ENCODE peak calls at places on chromosomes 12 and 14, in four cellular contexts. One of them, this sample, is unnamed.

GRCh38 chr12:112170376-112170775 is 45.0 kb downstream of the TRAFD1 start:
- DNase-seq in breast epithelium: no peak
- DNase-seq in NCI-H524: no peak
- DNase-seq in Kasumi-1: peak
- DNase-seq in this sample: peak

GRCh38 chr12:57620936-57621496 is 9.8 kb downstream of the ARHGEF25 start:
- DNase-seq in NCI-H524: no peak
- DNase-seq in Kasumi-1: no peak
- DNase-seq in breast epithelium: no peak
- DNase-seq in this sample: no peak

GRCh38 chr14:74974364-74975058 is 19.1 kb upstream of the PGF start:
- DNase-seq in NCI-H524: no peak
- DNase-seq in breast epithelium: no peak
- DNase-seq in Kasumi-1: no peak
- DNase-seq in this sample: no peak

GRCh38 chr14:87617079-87617478 is 375.9 kb downstream of the GALC start:
- DNase-seq in Kasumi-1: peak
- DNase-seq in NCI-H524: no peak
- DNase-seq in breast epithelium: no peak
- DNase-seq in this sample: no peak

GRCh38 chr14:64450255-64450654 is 15.0 kb upstream of the AKAP5 start:
- DNase-seq in Kasumi-1: no peak
- DNase-seq in breast epithelium: no peak
- DNase-seq in NCI-H524: no peak
- DNase-seq in this sample: no peak

GRCh38 chr12:48997719-48998496 is 1.3 kb downstream of the DDN start:
- DNase-seq in NCI-H524: no peak
- DNase-seq in breast epithelium: no peak
- DNase-seq in Kasumi-1: no peak
- DNase-seq in this sample: peak

GRCh38 chr14:70882771-70883492 is 24.3 kb upstream of the PCNX1 start:
- DNase-seq in breast epithelium: no peak
- DNase-seq in Kasumi-1: peak
- DNase-seq in NCI-H524: no peak
- DNase-seq in this sample: no peak

GRCh38 chr12:44227601-44228000 is 391.7 kb downstream of the TMEM117 start:
- DNase-seq in NCI-H524: no peak
- DNase-seq in Kasumi-1: no peak
- DNase-seq in breast epithelium: no peak
- DNase-seq in this sample: no peak

GRCh38 chr14:87005336-87005735 is 987.6 kb downstream of the GALC start:
- DNase-seq in Kasumi-1: no peak
- DNase-seq in breast epithelium: no peak
- DNase-seq in NCI-H524: no peak
- DNase-seq in this sample: no peak

GRCh38 chr12:113131556-113131955 is 4.0 kb downstream of the RASAL1 start:
- DNase-seq in breast epithelium: no peak
- DNase-seq in Kasumi-1: no peak
- DNase-seq in NCI-H524: no peak
- DNase-seq in this sample: no peak

GRCh38 chr12:57868870-57869609 is 22.5 kb upstream of the CTDSP2 start:
- DNase-seq in breast epithelium: no peak
- DNase-seq in NCI-H524: peak
- DNase-seq in Kasumi-1: no peak
- DNase-seq in this sample: no peak

GRCh38 chr14:24389266-24389855 is 9.4 kb upstream of the NYNRIN start:
- DNase-seq in Kasumi-1: no peak
- DNase-seq in NCI-H524: no peak
- DNase-seq in breast epithelium: no peak
- DNase-seq in this sample: no peak

GRCh38 chr12:102169922-102170698 is 27.5 kb downstream of the PMCH start:
- DNase-seq in breast epithelium: no peak
- DNase-seq in Kasumi-1: no peak
- DNase-seq in NCI-H524: no peak
- DNase-seq in this sample: peak

GRCh38 chr14:89248430-89249295 is 168.4 kb downstream of the FOXN3 start:
- DNase-seq in breast epithelium: no peak
- DNase-seq in NCI-H524: no peak
- DNase-seq in Kasumi-1: no peak
- DNase-seq in this sample: no peak

GRCh38 chr12:105798249-105798835 is 340.4 kb downstream of the NUAK1 start:
- DNase-seq in Kasumi-1: no peak
- DNase-seq in NCI-H524: no peak
- DNase-seq in breast epithelium: no peak
- DNase-seq in this sample: no peak

GRCh38 chr12:6662602-6662905 is 365 bp downstream of the ING4 start:
- DNase-seq in breast epithelium: no peak
- DNase-seq in Kasumi-1: no peak
- DNase-seq in NCI-H524: no peak
- DNase-seq in this sample: no peak

GRCh38 chr12:110726708-110727369 is 15.9 kb downstream of the PPP1CC start:
- DNase-seq in Kasumi-1: no peak
- DNase-seq in NCI-H524: no peak
- DNase-seq in breast epithelium: no peak
- DNase-seq in this sample: no peak

GRCh38 chr12:75812341-75813018 is 219.1 kb downstream of the PHLDA1 start:
- DNase-seq in Kasumi-1: no peak
- DNase-seq in NCI-H524: peak
- DNase-seq in breast epithelium: no peak
- DNase-seq in this sample: peak

GRCh38 chr12:109153711-109154434 is 37.5 kb downstream of the ACACB start:
- DNase-seq in Kasumi-1: no peak
- DNase-seq in NCI-H524: no peak
- DNase-seq in breast epithelium: no peak
- DNase-seq in this sample: no peak

GRCh38 chr12:26135010-26135420 is 10.2 kb upstream of the BHLHE41 start:
- DNase-seq in breast epithelium: peak
- DNase-seq in Kasumi-1: no peak
- DNase-seq in NCI-H524: no peak
- DNase-seq in this sample: no peak

GRCh38 chr12:55705802-55706402 is 1.8 kb downstream of the ITGA7 start:
- DNase-seq in NCI-H524: peak
- DNase-seq in Kasumi-1: no peak
- DNase-seq in breast epithelium: no peak
- DNase-seq in this sample: peak

GRCh38 chr12:28374556-28374955 is 184.3 kb downstream of the CCDC91 start:
- DNase-seq in NCI-H524: no peak
- DNase-seq in Kasumi-1: no peak
- DNase-seq in breast epithelium: no peak
- DNase-seq in this sample: no peak

GRCh38 chr12:66453111-66453510 is 150.8 kb downstream of the HELB start:
- DNase-seq in NCI-H524: no peak
- DNase-seq in breast epithelium: no peak
- DNase-seq in Kasumi-1: no peak
- DNase-seq in this sample: no peak

GRCh38 chr12:4899361-4899760 is 10.3 kb upstream of the KCNA1 start:
- DNase-seq in Kasumi-1: no peak
- DNase-seq in breast epithelium: no peak
- DNase-seq in NCI-H524: no peak
- DNase-seq in this sample: peak

GRCh38 chr12:23217158-23217557 is 592.2 kb downstream of the ETNK1 start:
- DNase-seq in Kasumi-1: no peak
- DNase-seq in breast epithelium: no peak
- DNase-seq in NCI-H524: peak
- DNase-seq in this sample: no peak

GRCh38 chr12:64931981-64932380 is 107.5 kb downstream of the TBC1D30 start:
- DNase-seq in breast epithelium: no peak
- DNase-seq in Kasumi-1: no peak
- DNase-seq in NCI-H524: no peak
- DNase-seq in this sample: peak

GRCh38 chr14:54593860-54594259 is 26.9 kb downstream of the SAMD4A start:
- DNase-seq in NCI-H524: no peak
- DNase-seq in Kasumi-1: no peak
- DNase-seq in breast epithelium: no peak
- DNase-seq in this sample: no peak

GRCh38 chr12:72738811-72739210 is 466.6 kb downstream of the TRHDE start:
- DNase-seq in breast epithelium: no peak
- DNase-seq in NCI-H524: no peak
- DNase-seq in Kasumi-1: peak
- DNase-seq in this sample: no peak

GRCh38 chr12:113479578-113480335 is 8.1 kb upstream of the LHX5 start:
- DNase-seq in NCI-H524: no peak
- DNase-seq in Kasumi-1: no peak
- DNase-seq in breast epithelium: no peak
- DNase-seq in this sample: peak